ENCODE peak calls at places on chromosomes 7 and 10, in nine cellular contexts. One of them, this sample, is unnamed.
A peak's percentile ranks its signal among the peaks of the same experiment; 100 is the strongest.

GRCh38 chr10:93039721-93040120 is 20.9 kb upstream of the CYP26C1 start:
- DNase-seq in tibial artery: no peak
- DNase-seq in aorta: no peak
- DNase-seq in A549: no peak
- DNase-seq in breast epithelium: no peak
- DNase-seq in brain microvascular endothelial cell: peak; percentile 40
- DNase-seq in right atrium auricular region: no peak
- DNase-seq in thoracic aorta: no peak
- DNase-seq in spleen: no peak
- DNase-seq in this sample: no peak

GRCh38 chr7:70154521-70155180 is 556.4 kb downstream of the AUTS2 start:
- DNase-seq in tibial artery: no peak
- DNase-seq in aorta: no peak
- DNase-seq in A549: no peak
- DNase-seq in breast epithelium: no peak
- DNase-seq in brain microvascular endothelial cell: no peak
- DNase-seq in right atrium auricular region: no peak
- DNase-seq in thoracic aorta: no peak
- DNase-seq in spleen: no peak
- DNase-seq in this sample: no peak

GRCh38 chr10:1201010-1201807 is 145.0 kb downstream of the WDR37 start:
- DNase-seq in tibial artery: no peak
- DNase-seq in aorta: no peak
- DNase-seq in A549: no peak
- DNase-seq in breast epithelium: no peak
- DNase-seq in brain microvascular endothelial cell: no peak
- DNase-seq in right atrium auricular region: no peak
- DNase-seq in thoracic aorta: no peak
- DNase-seq in spleen: no peak
- DNase-seq in this sample: no peak

GRCh38 chr7:80781561-80781979 is 137.3 kb downstream of the SEMA3C start:
- DNase-seq in tibial artery: peak; percentile 50
- DNase-seq in aorta: no peak
- DNase-seq in A549: no peak
- DNase-seq in breast epithelium: peak; percentile 84
- DNase-seq in brain microvascular endothelial cell: peak; percentile 65
- DNase-seq in right atrium auricular region: no peak
- DNase-seq in thoracic aorta: no peak
- DNase-seq in spleen: no peak
- DNase-seq in this sample: no peak

GRCh38 chr7:117781707-117782106 is 91.5 kb downstream of the CTTNBP2 start:
- DNase-seq in tibial artery: no peak
- DNase-seq in aorta: no peak
- DNase-seq in A549: no peak
- DNase-seq in breast epithelium: no peak
- DNase-seq in brain microvascular endothelial cell: peak; percentile 12
- DNase-seq in right atrium auricular region: no peak
- DNase-seq in thoracic aorta: no peak
- DNase-seq in spleen: no peak
- DNase-seq in this sample: no peak

GRCh38 chr10:14681305-14681704 is 93.4 kb downstream of the FAM107B start:
- DNase-seq in tibial artery: no peak
- DNase-seq in aorta: no peak
- DNase-seq in A549: no peak
- DNase-seq in breast epithelium: no peak
- DNase-seq in brain microvascular endothelial cell: peak; percentile 29
- DNase-seq in right atrium auricular region: no peak
- DNase-seq in thoracic aorta: no peak
- DNase-seq in spleen: no peak
- DNase-seq in this sample: no peak

GRCh38 chr7:501526-501925 is 18.1 kb downstream of the PDGFA start:
- DNase-seq in tibial artery: no peak
- DNase-seq in aorta: peak; percentile 18
- DNase-seq in A549: no peak
- DNase-seq in breast epithelium: no peak
- DNase-seq in brain microvascular endothelial cell: no peak
- DNase-seq in right atrium auricular region: no peak
- DNase-seq in thoracic aorta: no peak
- DNase-seq in spleen: peak; percentile 38
- DNase-seq in this sample: no peak

GRCh38 chr7:30171753-30172447 is 37.1 kb downstream of the MTURN start:
- DNase-seq in tibial artery: no peak
- DNase-seq in aorta: no peak
- DNase-seq in A549: no peak
- DNase-seq in breast epithelium: no peak
- DNase-seq in brain microvascular endothelial cell: peak; percentile 22
- DNase-seq in right atrium auricular region: no peak
- DNase-seq in thoracic aorta: no peak
- DNase-seq in spleen: no peak
- DNase-seq in this sample: no peak

GRCh38 chr7:70638381-70639128 is 493.4 kb upstream of the GALNT17 start:
- DNase-seq in tibial artery: no peak
- DNase-seq in aorta: no peak
- DNase-seq in A549: no peak
- DNase-seq in breast epithelium: no peak
- DNase-seq in brain microvascular endothelial cell: no peak
- DNase-seq in right atrium auricular region: no peak
- DNase-seq in thoracic aorta: no peak
- DNase-seq in spleen: no peak
- DNase-seq in this sample: no peak

GRCh38 chr10:44261710-44262455 is 123.0 kb downstream of the CXCL12 start:
- DNase-seq in tibial artery: no peak
- DNase-seq in aorta: peak; percentile 59
- DNase-seq in A549: no peak
- DNase-seq in breast epithelium: no peak
- DNase-seq in brain microvascular endothelial cell: peak; percentile 46
- DNase-seq in right atrium auricular region: no peak
- DNase-seq in thoracic aorta: no peak
- DNase-seq in spleen: no peak
- DNase-seq in this sample: no peak

GRCh38 chr10:42996588-42996987 is 80.3 kb upstream of the RET start:
- DNase-seq in tibial artery: no peak
- DNase-seq in aorta: no peak
- DNase-seq in A549: no peak
- DNase-seq in breast epithelium: no peak
- DNase-seq in brain microvascular endothelial cell: no peak
- DNase-seq in right atrium auricular region: peak; percentile 53
- DNase-seq in thoracic aorta: no peak
- DNase-seq in spleen: no peak
- DNase-seq in this sample: no peak

GRCh38 chr10:116263870-116264269 is 9.1 kb downstream of the GFRA1 start:
- DNase-seq in tibial artery: no peak
- DNase-seq in aorta: no peak
- DNase-seq in A549: no peak
- DNase-seq in breast epithelium: no peak
- DNase-seq in brain microvascular endothelial cell: no peak
- DNase-seq in right atrium auricular region: no peak
- DNase-seq in thoracic aorta: no peak
- DNase-seq in spleen: no peak
- DNase-seq in this sample: no peak

GRCh38 chr10:241451-241850 is 106.2 kb downstream of the ZMYND11 start:
- DNase-seq in tibial artery: no peak
- DNase-seq in aorta: peak; percentile 50
- DNase-seq in A549: no peak
- DNase-seq in breast epithelium: no peak
- DNase-seq in brain microvascular endothelial cell: no peak
- DNase-seq in right atrium auricular region: no peak
- DNase-seq in thoracic aorta: no peak
- DNase-seq in spleen: no peak
- DNase-seq in this sample: no peak

GRCh38 chr7:132656846-132657776 is 80.8 kb upstream of the PLXNA4 start:
- DNase-seq in tibial artery: no peak
- DNase-seq in aorta: no peak
- DNase-seq in A549: peak; percentile 32
- DNase-seq in breast epithelium: no peak
- DNase-seq in brain microvascular endothelial cell: no peak
- DNase-seq in right atrium auricular region: no peak
- DNase-seq in thoracic aorta: no peak
- DNase-seq in spleen: no peak
- DNase-seq in this sample: no peak
- H3K27ac ChIP-seq in tibial artery: no peak overlapping the region
- H3K27ac ChIP-seq in aorta: no peak overlapping the region
- H3K27ac ChIP-seq in A549: no peak overlapping the region
- H3K27ac ChIP-seq in breast epithelium: no peak overlapping the region
- H3K27ac ChIP-seq in brain microvascular endothelial cell: no peak overlapping the region
- H3K27ac ChIP-seq in right atrium auricular region: no peak overlapping the region
- H3K27ac ChIP-seq in thoracic aorta: no peak overlapping the region
- H3K27ac ChIP-seq in spleen: no peak overlapping the region
- H3K27ac ChIP-seq in this sample: no peak overlapping the region

GRCh38 chr7:85125160-85125559 is 61.7 kb downstream of the SEMA3D start:
- DNase-seq in tibial artery: no peak
- DNase-seq in aorta: no peak
- DNase-seq in A549: no peak
- DNase-seq in breast epithelium: no peak
- DNase-seq in brain microvascular endothelial cell: no peak
- DNase-seq in right atrium auricular region: no peak
- DNase-seq in thoracic aorta: no peak
- DNase-seq in spleen: no peak
- DNase-seq in this sample: no peak

GRCh38 chr7:85130702-85131101 is 56.2 kb downstream of the SEMA3D start:
- DNase-seq in tibial artery: no peak
- DNase-seq in aorta: no peak
- DNase-seq in A549: no peak
- DNase-seq in breast epithelium: no peak
- DNase-seq in brain microvascular endothelial cell: no peak
- DNase-seq in right atrium auricular region: no peak
- DNase-seq in thoracic aorta: no peak
- DNase-seq in spleen: no peak
- DNase-seq in this sample: no peak

GRCh38 chr7:85125679-85126078 is 61.2 kb downstream of the SEMA3D start:
- DNase-seq in tibial artery: no peak
- DNase-seq in aorta: no peak
- DNase-seq in A549: no peak
- DNase-seq in breast epithelium: no peak
- DNase-seq in brain microvascular endothelial cell: no peak
- DNase-seq in right atrium auricular region: no peak
- DNase-seq in thoracic aorta: no peak
- DNase-seq in spleen: no peak
- DNase-seq in this sample: no peak

GRCh38 chr7:85126383-85126782 is 60.5 kb downstream of the SEMA3D start:
- DNase-seq in tibial artery: no peak
- DNase-seq in aorta: no peak
- DNase-seq in A549: no peak
- DNase-seq in breast epithelium: no peak
- DNase-seq in brain microvascular endothelial cell: no peak
- DNase-seq in right atrium auricular region: no peak
- DNase-seq in thoracic aorta: no peak
- DNase-seq in spleen: no peak
- DNase-seq in this sample: no peak
- H3K4me3 ChIP-seq in tibial artery: no peak overlapping the region
- H3K4me3 ChIP-seq in aorta: no peak overlapping the region
- H3K4me3 ChIP-seq in A549: no peak overlapping the region
- H3K4me3 ChIP-seq in breast epithelium: no peak overlapping the region
- H3K4me3 ChIP-seq in brain microvascular endothelial cell: no peak overlapping the region
- H3K4me3 ChIP-seq in right atrium auricular region: no peak overlapping the region
- H3K4me3 ChIP-seq in thoracic aorta: no peak overlapping the region
- H3K4me3 ChIP-seq in spleen: no peak overlapping the region
- H3K4me3 ChIP-seq in this sample: no peak overlapping the region

GRCh38 chr7:128832880-128833147 is 2.6 kb downstream of the FLNC start:
- DNase-seq in tibial artery: no peak
- DNase-seq in aorta: no peak
- DNase-seq in A549: no peak
- DNase-seq in breast epithelium: no peak
- DNase-seq in brain microvascular endothelial cell: no peak
- DNase-seq in right atrium auricular region: no peak
- DNase-seq in thoracic aorta: no peak
- DNase-seq in spleen: no peak
- DNase-seq in this sample: no peak
- H3K27ac ChIP-seq in tibial artery: peak overlapping the region; percentile 95
- H3K27ac ChIP-seq in aorta: peak overlapping the region; percentile 77
- H3K27ac ChIP-seq in A549: peak overlapping the region; percentile 50
- H3K27ac ChIP-seq in breast epithelium: peak overlapping the region; percentile 90
- H3K27ac ChIP-seq in brain microvascular endothelial cell: peak overlapping the region; percentile 57
- H3K27ac ChIP-seq in right atrium auricular region: peak overlapping the region; percentile 93
- H3K27ac ChIP-seq in thoracic aorta: peak overlapping the region; percentile 91
- H3K27ac ChIP-seq in spleen: no peak overlapping the region
- H3K27ac ChIP-seq in this sample: peak overlapping the region; percentile 88

GRCh38 chr10:8035641-8036520 is 18.6 kb upstream of the GATA3 start:
- DNase-seq in tibial artery: peak; percentile 2
- DNase-seq in aorta: no peak
- DNase-seq in A549: no peak
- DNase-seq in breast epithelium: no peak
- DNase-seq in brain microvascular endothelial cell: no peak
- DNase-seq in right atrium auricular region: no peak
- DNase-seq in thoracic aorta: no peak
- DNase-seq in spleen: no peak
- DNase-seq in this sample: no peak

GRCh38 chr10:8032558-8032957 is 21.9 kb upstream of the GATA3 start:
- DNase-seq in tibial artery: no peak
- DNase-seq in aorta: no peak
- DNase-seq in A549: no peak
- DNase-seq in breast epithelium: no peak
- DNase-seq in brain microvascular endothelial cell: no peak
- DNase-seq in right atrium auricular region: no peak
- DNase-seq in thoracic aorta: no peak
- DNase-seq in spleen: no peak
- DNase-seq in this sample: no peak

GRCh38 chr10:8034666-8035640 is 19.5 kb upstream of the GATA3 start:
- DNase-seq in tibial artery: no peak
- DNase-seq in aorta: no peak
- DNase-seq in A549: no peak
- DNase-seq in breast epithelium: no peak
- DNase-seq in brain microvascular endothelial cell: no peak
- DNase-seq in right atrium auricular region: no peak
- DNase-seq in thoracic aorta: no peak
- DNase-seq in spleen: no peak
- DNase-seq in this sample: no peak

GRCh38 chr10:8036521-8037198 is 17.8 kb upstream of the GATA3 start:
- DNase-seq in tibial artery: peak; percentile 1
- DNase-seq in aorta: no peak
- DNase-seq in A549: no peak
- DNase-seq in breast epithelium: no peak
- DNase-seq in brain microvascular endothelial cell: no peak
- DNase-seq in right atrium auricular region: no peak
- DNase-seq in thoracic aorta: no peak
- DNase-seq in spleen: no peak
- DNase-seq in this sample: no peak

DNA sequence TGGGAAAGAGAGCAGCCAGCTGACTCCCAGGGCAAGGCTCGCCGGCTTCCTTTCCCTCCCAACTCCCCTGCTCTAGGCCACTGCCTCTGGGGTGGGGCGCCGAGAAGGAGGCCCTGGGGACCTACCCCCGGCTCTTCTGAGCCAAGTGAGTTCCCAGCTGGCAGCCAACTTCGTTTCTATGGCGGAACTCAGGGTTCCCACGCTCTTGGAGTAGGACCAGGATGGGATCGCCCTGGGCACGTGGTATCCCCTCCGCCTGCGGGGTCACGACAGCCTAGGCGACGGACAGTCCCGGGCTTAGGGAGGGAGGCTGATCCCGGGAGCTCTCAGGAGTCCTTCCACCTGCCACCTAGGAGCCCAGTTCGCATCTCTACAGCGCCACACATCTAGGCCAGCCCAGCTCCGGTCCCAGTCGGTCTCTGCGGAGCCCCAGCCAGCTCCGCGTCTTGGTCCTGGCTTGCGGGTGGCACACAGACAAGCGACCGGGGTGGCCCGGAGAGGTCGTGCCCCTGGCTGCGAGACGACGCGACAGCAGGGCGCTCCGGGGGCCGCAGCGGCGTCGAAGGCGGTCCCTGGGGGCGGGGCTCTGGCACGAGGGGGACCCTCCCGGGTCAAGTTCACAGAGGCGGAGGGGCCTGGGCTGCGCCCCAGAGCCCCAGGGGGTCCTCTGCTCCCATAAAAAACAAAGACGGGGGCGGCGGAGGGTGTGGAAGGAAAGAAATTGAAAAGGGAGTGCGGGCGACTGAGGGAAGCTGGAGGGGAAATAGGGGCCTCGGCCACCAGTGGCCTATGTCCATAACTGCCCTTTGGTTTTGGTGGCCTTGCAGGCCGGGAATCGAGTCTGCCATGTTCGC is 20.4 kb upstream of the GATA3 start:
- DNase-seq in tibial artery: no peak
- DNase-seq in aorta: no peak
- DNase-seq in A549: no peak
- DNase-seq in breast epithelium: no peak
- DNase-seq in brain microvascular endothelial cell: no peak
- DNase-seq in right atrium auricular region: no peak
- DNase-seq in thoracic aorta: no peak
- DNase-seq in spleen: no peak
- DNase-seq in this sample: no peak
- H3K4me3 ChIP-seq in tibial artery: peak overlapping the region; percentile 15
- H3K4me3 ChIP-seq in aorta: no peak overlapping the region
- H3K4me3 ChIP-seq in A549: peak overlapping the region; percentile 32
- H3K4me3 ChIP-seq in breast epithelium: peak overlapping the region; percentile 39
- H3K4me3 ChIP-seq in brain microvascular endothelial cell: no peak overlapping the region
- H3K4me3 ChIP-seq in right atrium auricular region: peak overlapping the region; percentile 2
- H3K4me3 ChIP-seq in thoracic aorta: peak overlapping the region; percentile 52
- H3K4me3 ChIP-seq in spleen: no peak overlapping the region
- H3K4me3 ChIP-seq in this sample: peak overlapping the region; percentile 2

This sample was measured in esophagus squamous epithelium.